ENCODE peak calls at places on chromosomes 1 and 21, in nine cellular contexts. Y, L, G, C, X, N, M, F and Z are unnamed samples. For H3K4me1, the result is how much of the 10 kb centered on the place peaks cover.

GRCh38 chr1:198399452-198399851 is 141.0 kb downstream of the ATP6V1G3 start:
- DNase-seq in Y (no peak), L (no peak), G (no peak), C (no peak), X (no peak), N (no peak), M (no peak), F (no peak), Z (no peak)

GRCh38 chr1:171668372-171668771 is 15.9 kb upstream of the MYOC start:
- DNase-seq in Y (no peak), L (no peak), G (no peak), C (no peak), X (no peak), N (no peak), M (no peak), F (no peak), Z (no peak)

GRCh38 chr1:31576201-31576669 is at the start of gene TINAGL1:
- DNase-seq in Y (peak), L (no peak), G (peak), C (peak), X (peak), N (no peak), M (no peak), F (peak), Z (peak)

GRCh38 chr1:61842863-61843514 is 100.7 kb downstream of the PATJ start:
- DNase-seq in Y (no peak), L (no peak), G (no peak), C (no peak), X (no peak), N (no peak), M (no peak), F (no peak), Z (no peak)

GRCh38 chr1:197557302-197557701 is 218.0 kb downstream of the DENND1B start:
- DNase-seq in Y (no peak), L (no peak), G (no peak), C (no peak), X (no peak), N (no peak), M (no peak), F (no peak), Z (no peak)

GRCh38 chr21:44370027-44370735 is 16.8 kb downstream of the TRPM2 start:
- DNase-seq in Y (no peak), L (no peak), G (peak), C (peak), X (no peak), N (no peak), M (no peak), F (no peak), Z (no peak)

GRCh38 chr1:45796946-45797345 is 6.5 kb upstream of the MAST2 start:
- DNase-seq in Y (no peak), L (no peak), G (no peak), C (no peak), X (no peak), N (no peak), M (peak), F (no peak), Z (no peak)

GRCh38 chr1:108117908-108118902 is 81.9 kb downstream of the SLC25A24 start:
- DNase-seq in Y (no peak), L (no peak), G (no peak), C (peak), X (no peak), N (no peak), M (no peak), F (no peak), Z (no peak)

GRCh38 chr1:231318568-231318967 is 19.1 kb downstream of the EXOC8 start:
- DNase-seq in Y (no peak), L (no peak), G (no peak), C (no peak), X (no peak), N (no peak), M (no peak), F (no peak), Z (no peak)

GRCh38 chr1:179933219-179933618 is 21.4 kb upstream of the CEP350 start:
- DNase-seq in Y (no peak), L (no peak), G (peak), C (no peak), X (no peak), N (no peak), M (no peak), F (no peak), Z (no peak)

GRCh38 chr1:78790174-78790573 is 140.5 kb downstream of the IFI44 start:
- DNase-seq in Y (no peak), L (no peak), G (no peak), C (no peak), X (no peak), N (no peak), M (no peak), F (no peak), Z (no peak)

GRCh38 chr1:246139745-246140182 is 367.3 kb downstream of the SMYD3 start:
- DNase-seq in Y (no peak), L (no peak), G (no peak), C (peak), X (no peak), N (no peak), M (no peak), F (no peak), Z (no peak)

GRCh38 chr1:154571244-154571963 is 3.8 kb downstream of the CHRNB2 start:
- DNase-seq in Y (no peak), L (no peak), G (no peak), C (no peak), X (no peak), N (no peak), M (no peak), F (no peak), Z (no peak)

GRCh38 chr1:93056214-93056613 is 22.9 kb upstream of the MTF2 start:
- DNase-seq in Y (no peak), L (no peak), G (no peak), C (peak), X (no peak), N (no peak), M (peak), F (no peak), Z (peak)

GRCh38 chr1:245290836-245291235 is 136.1 kb downstream of the KIF26B start:
- DNase-seq in Y (no peak), L (no peak), G (no peak), C (peak), X (no peak), N (no peak), M (no peak), F (no peak), Z (no peak)

DNA sequence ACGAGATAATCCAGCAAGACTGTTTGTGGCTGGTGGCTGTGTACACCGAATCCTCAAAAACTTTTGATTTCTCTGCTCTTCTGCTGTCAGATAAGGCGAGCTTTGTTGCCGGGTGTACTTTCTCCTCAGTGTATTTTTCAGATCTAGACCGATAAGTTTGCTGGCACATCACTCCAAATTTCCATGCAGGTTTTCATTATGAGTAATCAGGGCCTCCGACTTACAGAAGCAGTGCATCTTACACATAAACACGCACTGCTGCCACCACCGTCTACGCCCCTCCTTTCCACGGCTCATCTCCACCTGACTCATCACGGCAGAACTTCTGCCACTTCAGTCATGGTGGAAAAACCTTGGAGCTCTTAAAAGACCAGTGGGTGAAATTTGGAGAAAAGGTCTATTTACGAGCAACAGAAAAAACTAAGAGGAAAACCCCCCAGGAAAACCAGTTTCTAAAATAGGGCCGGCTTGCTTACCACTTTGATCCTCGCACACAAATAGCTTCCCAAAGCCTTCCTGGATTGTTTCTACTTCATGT is 7.7 kb downstream of the ZBTB21 start:
- DNase-seq in Y (no peak), L (peak), G (no peak), C (peak), X (no peak), N (peak), M (no peak), F (no peak), Z (no peak)
- H3K4me3 ChIP-seq in Y (no peak), L (no peak), G (no peak), C (no peak), X (no peak), N (peak), M (no peak), F (no peak), Z (no peak)

DNA sequence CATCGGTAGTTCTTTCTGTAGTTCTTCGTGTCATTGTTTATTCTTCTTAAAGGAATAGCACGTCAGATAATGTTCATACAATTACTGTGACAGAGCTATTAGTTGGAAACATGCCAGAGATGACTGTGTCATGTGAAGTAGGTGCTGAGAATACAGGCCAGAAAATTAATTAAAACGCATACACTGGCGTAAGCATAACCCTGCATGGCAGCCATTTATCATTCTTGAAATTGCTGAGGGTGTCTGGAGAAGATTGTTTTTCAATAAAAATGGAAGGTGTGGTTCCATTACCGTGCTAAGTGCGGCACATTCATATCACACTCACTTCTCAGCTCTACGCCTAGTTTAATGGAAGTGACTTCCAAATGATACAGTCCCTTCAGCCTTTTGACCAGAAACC is 7.8 kb downstream of the ETS2 start:
- DNase-seq in Y (no peak), L (no peak), G (no peak), C (no peak), X (no peak), N (no peak), M (no peak), F (no peak), Z (no peak)
- H3K4me1 ChIP-seq in Y (half or more), L (under half), G (half or more), C (under half), X (half or more), N (under half), M (under half), F (under half), Z (half or more)

GRCh38 chr1:156676450-156676819 is 772 bp downstream of the NES start:
- DNase-seq in Y (no peak), L (no peak), G (no peak), C (no peak), X (peak), N (no peak), M (no peak), F (no peak), Z (no peak)

GRCh38 chr1:156675271-156675708 is 1.9 kb downstream of the NES start:
- DNase-seq in Y (no peak), L (no peak), G (no peak), C (peak), X (no peak), N (no peak), M (no peak), F (no peak), Z (no peak)

GRCh38 chr1:156677616-156678596 is 699 bp upstream of the NES start:
- DNase-seq in Y (peak), L (no peak), G (no peak), C (peak), X (peak), N (no peak), M (peak), F (peak), Z (peak)

GRCh38 chr1:156676820-156677615 is at the start of gene NES:
- DNase-seq in Y (no peak), L (no peak), G (peak), C (peak), X (peak), N (no peak), M (peak), F (peak), Z (no peak)

DNA sequence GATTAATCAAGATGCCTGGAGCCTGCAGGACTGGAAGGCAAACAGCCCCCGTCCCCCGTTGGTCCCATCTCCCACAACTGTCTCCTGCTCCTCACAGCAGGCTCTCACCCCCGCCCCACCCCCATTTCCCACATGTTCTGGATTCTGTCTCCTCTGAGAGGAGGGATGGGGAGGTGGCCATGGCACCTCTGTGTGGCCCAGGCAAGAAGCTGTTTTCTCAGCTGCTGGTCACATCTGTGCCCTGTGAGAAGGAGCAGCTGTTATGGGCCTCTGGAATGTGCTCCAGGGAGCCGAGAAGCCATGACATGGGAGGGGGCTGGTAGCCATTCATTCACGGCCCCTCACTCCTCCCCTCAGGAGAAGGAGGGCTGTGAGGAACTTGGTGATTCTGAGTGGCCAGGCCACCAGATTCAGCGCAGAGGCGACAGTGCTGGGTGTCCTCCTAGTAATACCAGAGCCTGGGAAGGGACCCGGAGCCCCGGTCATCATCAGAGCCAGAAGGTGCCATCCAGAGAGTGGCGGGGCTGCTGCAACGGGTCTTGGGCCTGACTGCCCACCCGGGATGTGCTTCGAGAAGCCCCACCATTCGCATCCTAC is 1.4 kb downstream of the NES start:
- DNase-seq in Y (no peak), L (no peak), G (no peak), C (peak), X (no peak), N (no peak), M (peak), F (no peak), Z (no peak)
- H3K4me3 ChIP-seq in Y (peak), L (no peak), G (peak), C (peak), X (peak), N (no peak), M (peak), F (peak), Z (no peak)

DNA sequence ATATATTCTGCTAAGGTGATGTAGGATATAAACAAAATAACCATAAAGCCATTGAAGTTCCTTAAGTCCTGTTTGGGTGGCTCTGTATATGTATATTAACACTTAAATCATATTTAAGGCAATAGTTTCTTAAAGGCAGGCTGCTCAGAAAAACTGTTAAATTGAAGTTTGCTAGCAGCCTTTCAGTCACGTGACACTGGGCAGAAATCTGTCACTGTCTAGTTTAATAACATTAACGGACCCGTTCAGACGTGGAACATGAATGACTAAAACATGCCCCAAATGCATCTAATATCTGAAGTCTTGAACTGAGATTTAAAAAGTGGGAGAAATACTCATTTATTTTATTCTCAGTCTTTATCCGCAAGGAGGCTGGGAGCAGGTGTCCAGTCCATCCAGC is 3.3 kb upstream of the SPATA1 start:
- DNase-seq in Y (no peak), L (no peak), G (no peak), C (no peak), X (no peak), N (no peak), M (no peak), F (no peak), Z (no peak)
- H3K4me1 ChIP-seq in Y (half or more), L (half or more), G (under half), C (under half), X (half or more), N (under half), M (under half), F (under half), Z (under half)

DNA sequence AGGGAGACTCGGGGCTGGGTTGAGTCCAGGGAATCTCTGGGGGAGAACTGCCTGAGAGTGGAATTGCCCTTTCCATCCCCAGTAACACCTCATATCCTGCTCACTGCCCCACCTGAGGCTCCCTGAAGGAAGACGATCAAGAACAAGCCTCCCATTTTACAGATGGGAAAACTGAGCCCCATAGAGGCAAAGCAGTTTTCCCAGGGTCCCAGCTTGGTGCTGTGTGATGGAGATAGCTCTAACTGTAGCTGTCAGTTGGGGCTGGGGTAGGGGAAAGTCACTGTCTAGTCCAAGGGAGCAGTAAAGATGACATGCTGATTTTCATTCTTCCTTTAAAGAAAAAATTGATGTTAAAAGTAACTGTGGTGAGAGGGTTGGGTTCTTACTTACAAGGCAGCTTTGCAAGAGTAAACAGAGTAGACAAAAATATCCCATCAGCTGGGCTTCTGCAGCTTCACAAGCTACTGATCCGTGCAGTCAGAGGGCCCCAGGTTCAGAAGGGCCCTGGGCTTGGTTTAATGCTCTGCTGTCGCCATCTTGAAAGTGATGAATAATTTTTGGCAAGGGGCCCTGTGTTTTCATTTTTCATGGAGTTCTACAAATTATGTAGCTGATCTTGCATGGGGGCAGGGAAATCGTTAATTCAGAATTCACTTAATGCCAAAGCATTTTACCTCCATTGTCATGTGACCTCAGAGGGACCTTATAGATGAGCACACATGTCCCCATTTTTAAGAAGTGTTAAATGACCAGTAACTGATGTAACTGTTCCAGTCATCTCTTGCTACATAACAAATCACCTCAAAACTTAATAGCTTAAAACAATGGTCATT is 17.6 kb upstream of the TNFRSF1B start:
- DNase-seq in Y (no peak), L (no peak), G (no peak), C (peak), X (no peak), N (no peak), M (no peak), F (no peak), Z (peak)
- H3K4me3 ChIP-seq in Y (no peak), L (peak), G (no peak), C (no peak), X (no peak), N (peak), M (no peak), F (no peak), Z (no peak)

DNA sequence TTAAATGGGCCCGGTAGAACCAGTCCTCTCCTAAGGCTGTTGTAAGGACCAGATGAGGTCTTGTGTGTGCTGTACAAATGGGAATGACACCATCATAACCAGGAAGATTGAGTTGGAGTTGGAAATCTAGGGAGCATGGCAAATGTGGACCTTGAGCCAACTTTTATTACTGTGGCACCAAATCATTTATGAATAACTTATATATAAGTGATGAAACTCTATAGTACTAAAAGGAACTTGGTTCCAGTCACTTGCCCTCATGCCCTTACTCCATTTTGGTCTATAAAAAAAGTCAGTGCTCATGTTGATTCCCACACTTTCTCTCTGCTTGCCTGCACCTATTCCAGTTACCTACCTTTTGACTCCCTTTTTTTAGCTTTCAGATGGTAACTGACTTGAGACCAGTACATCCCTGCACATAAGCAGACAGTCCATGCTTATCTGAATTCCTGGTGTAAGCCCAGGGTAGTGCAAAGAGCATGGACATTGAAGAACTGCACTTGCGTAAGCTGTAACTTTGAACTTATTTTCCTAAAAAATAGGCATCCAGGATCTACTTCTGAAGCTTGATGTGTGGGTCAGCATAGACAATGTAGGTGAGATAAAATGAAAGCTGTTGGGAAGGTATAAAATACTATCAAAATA is 210.6 kb downstream of the PBX1 start:
- DNase-seq in Y (no peak), L (no peak), G (no peak), C (no peak), X (no peak), N (no peak), M (no peak), F (no peak), Z (no peak)
- H3K4me1 ChIP-seq in Y (under half), L (under half), G (half or more), C (half or more), X (half or more), N (under half), M (under half), F (under half), Z (under half)

DNA sequence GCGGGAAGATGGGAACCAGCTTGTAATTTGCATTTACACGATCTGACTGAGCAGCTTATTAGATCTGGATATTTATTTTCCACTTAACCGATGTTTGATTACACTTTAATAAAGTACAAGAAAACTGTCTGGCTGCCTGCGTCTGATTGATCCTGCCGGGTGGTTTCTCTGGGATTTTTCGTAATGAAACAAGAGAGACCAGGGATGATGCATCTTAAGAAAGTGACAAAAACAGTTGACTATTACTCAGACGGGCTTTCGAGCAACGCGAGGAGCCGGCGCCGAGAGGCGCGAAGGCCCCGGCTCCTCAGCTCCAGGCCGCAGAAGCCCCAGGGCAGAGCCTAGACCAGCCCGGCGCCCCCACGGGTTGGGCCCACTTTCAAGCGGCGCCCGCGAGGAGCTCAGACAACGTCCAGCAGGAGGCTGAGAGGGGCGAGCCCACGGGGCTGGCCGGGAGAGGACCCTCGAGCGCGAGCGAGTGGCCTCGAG is 118.1 kb upstream of the BARHL2 start:
- DNase-seq in Y (no peak), L (no peak), G (no peak), C (no peak), X (no peak), N (no peak), M (no peak), F (no peak), Z (no peak)
- H3K4me3 ChIP-seq in Y (peak), L (no peak), G (no peak), C (peak), X (peak), N (no peak), M (no peak), F (no peak), Z (no peak)